ENCODE peak calls at places on chromosomes 1 and 21, in eight cellular contexts. G is B cell, A is type B pancreatic cell, E is thoracic aorta, M is AG09309, O is GM23338, T is MCF 10A, H is epithelial cell of esophagus. Q is an unnamed sample.

GRCh38 chr21:23281917-23282316 is 2283.7 kb downstream of the NCAM2 start:
- DNase-seq in G (no peak), A (no peak), E (no peak), M (no peak), O (no peak), T (no peak), H (no peak), Q (no peak)

GRCh38 chr1:111032295-111032897 is 68.7 kb upstream of the LRIF1 start:
- DNase-seq in G (peak), A (no peak), E (no peak), M (no peak), O (peak), T (peak), H (peak), Q (peak)

GRCh38 chr1:82517586-82517985 is 716.9 kb downstream of the ADGRL2 start:
- DNase-seq in G (no peak), A (no peak), E (no peak), M (no peak), O (peak), T (no peak), H (peak), Q (no peak)

GRCh38 chr1:171743014-171743870 is 1.4 kb upstream of the VAMP4 start:
- DNase-seq in G (no peak), A (no peak), E (no peak), M (peak), O (no peak), T (peak), H (peak), Q (no peak)

GRCh38 chr1:26538480-26539412 is 9.2 kb downstream of the RPS6KA1 start:
- DNase-seq in G (no peak), A (no peak), E (no peak), M (no peak), O (peak), T (peak), H (peak), Q (no peak)

GRCh38 chr1:63663301-63663700 is 70.1 kb downstream of the PGM1 start:
- DNase-seq in G (no peak), A (no peak), E (no peak), M (no peak), O (no peak), T (peak), H (peak), Q (no peak)

GRCh38 chr1:76336951-76337371 is 262.4 kb downstream of the ST6GALNAC3 start:
- DNase-seq in G (no peak), A (peak), E (peak), M (peak), O (peak), T (peak), H (no peak), Q (no peak)

GRCh38 chr1:21896652-21897532 is 40.2 kb downstream of the HSPG2 start:
- DNase-seq in G (no peak), A (peak), E (no peak), M (no peak), O (peak), T (no peak), H (no peak), Q (no peak)

GRCh38 chr1:7902478-7903084 is 38.1 kb downstream of the TNFRSF9 start:
- DNase-seq in G (peak), A (peak), E (no peak), M (peak), O (peak), T (peak), H (peak), Q (peak)

GRCh38 chr1:81388435-81388834 is 412.3 kb upstream of the ADGRL2 start:
- DNase-seq in G (no peak), A (no peak), E (no peak), M (no peak), O (no peak), T (no peak), H (no peak), Q (no peak)

GRCh38 chr1:172339840-172340239 is 80.6 kb upstream of the C1orf105 start:
- DNase-seq in G (no peak), A (no peak), E (no peak), M (no peak), O (no peak), T (no peak), H (no peak), Q (no peak)

GRCh38 chr1:205939690-205940330 is 3.4 kb downstream of the SLC26A9 start:
- DNase-seq in G (no peak), A (no peak), E (no peak), M (no peak), O (peak), T (peak), H (no peak), Q (no peak)
- TF ChIP-seq CTCF in G (peak), A (peak), E (no peak), M (no peak), O (peak), T (no peak), H (peak), Q (no peak)

DNA sequence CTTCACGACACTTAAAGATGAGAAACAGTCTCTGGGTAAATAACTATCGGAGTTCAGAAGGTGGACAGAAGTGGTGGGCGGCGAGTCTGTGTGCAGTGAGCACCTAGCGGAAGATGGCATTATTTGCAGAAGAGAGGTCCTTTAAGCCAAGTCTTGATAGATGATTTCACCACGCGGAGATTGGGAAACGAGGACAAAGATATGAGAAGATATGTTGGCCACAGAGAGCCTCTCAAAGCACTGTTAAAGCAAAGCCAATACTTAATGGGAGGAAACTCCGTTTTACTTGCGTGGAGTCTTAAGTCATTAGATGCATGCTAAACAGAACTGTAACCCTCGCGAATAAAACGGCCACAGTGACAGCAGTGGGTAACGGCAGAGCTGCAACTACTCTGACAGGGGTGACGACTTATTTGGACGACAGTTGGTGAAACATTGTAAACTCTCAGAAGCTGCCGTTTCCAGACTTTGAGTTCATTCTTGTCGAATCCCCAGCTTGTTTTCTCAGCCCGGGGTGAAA is 576 bp upstream of the CEP350 start:
- DNase-seq in G (peak), A (no peak), E (no peak), M (peak), O (peak), T (peak), H (peak), Q (peak)
- TF ChIP-seq CTCF in G (peak), A (peak), E (peak), M (peak), O (peak), T (no peak), H (peak), Q (no peak)

GRCh38 chr1:98054367-98054701 is 133.5 kb upstream of the DPYD start:
- DNase-seq in G (no peak), A (no peak), E (no peak), M (no peak), O (no peak), T (no peak), H (no peak), Q (no peak)
- TF ChIP-seq CTCF in G (peak), A (peak), E (no peak), M (no peak), O (no peak), T (no peak), H (no peak), Q (no peak)

DNA sequence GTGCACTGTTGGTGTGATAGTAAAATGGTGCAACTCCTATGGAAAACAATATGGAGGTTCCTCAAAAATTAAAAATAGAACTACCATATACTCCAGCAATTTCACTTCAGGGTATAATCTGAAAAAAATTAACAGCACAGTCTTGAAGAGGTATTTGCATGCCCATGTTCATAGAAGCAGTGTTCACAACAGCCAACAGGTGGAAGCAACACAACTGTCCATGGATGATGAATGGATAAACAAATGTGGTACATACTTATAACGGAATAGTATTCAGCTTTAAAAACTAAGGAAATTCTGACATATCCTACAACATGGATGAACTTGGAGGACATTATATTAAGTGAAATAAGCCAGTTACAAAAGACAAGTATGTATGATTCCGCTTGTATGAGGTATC is 8.2 kb downstream of the TTLL7 start:
- DNase-seq in G (no peak), A (no peak), E (no peak), M (no peak), O (no peak), T (peak), H (peak), Q (no peak)
- TF ChIP-seq CTCF in G (no peak), A (no peak), E (no peak), M (no peak), O (no peak), T (peak), H (peak), Q (no peak)

GRCh38 chr1:19193004-19193403 is 17.1 kb downstream of the UBR4 start:
- DNase-seq in G (no peak), A (no peak), E (no peak), M (no peak), O (no peak), T (no peak), H (no peak), Q (no peak)
- TF ChIP-seq CTCF in G (no peak), A (no peak), E (no peak), M (no peak), O (no peak), T (no peak), H (no peak), Q (no peak)

GRCh38 chr1:46199233-46199749 is 1.1 kb upstream of the POMGNT1 start:
- DNase-seq in G (peak), A (no peak), E (no peak), M (no peak), O (no peak), T (no peak), H (no peak), Q (no peak)

GRCh38 chr1:46196609-46197008 is 1.6 kb downstream of the POMGNT1 start:
- DNase-seq in G (peak), A (no peak), E (no peak), M (no peak), O (no peak), T (no peak), H (no peak), Q (no peak)

GRCh38 chr1:46197551-46198025 is 646 bp downstream of the POMGNT1 start:
- DNase-seq in G (peak), A (no peak), E (no peak), M (no peak), O (peak), T (no peak), H (no peak), Q (no peak)

GRCh38 chr1:46194641-46195179 is 3.5 kb downstream of the POMGNT1 start:
- DNase-seq in G (peak), A (no peak), E (no peak), M (no peak), O (no peak), T (no peak), H (no peak), Q (no peak)

GRCh38 chr1:46198026-46198826 is at the start of gene POMGNT1:
- DNase-seq in G (peak), A (peak), E (no peak), M (no peak), O (peak), T (peak), H (peak), Q (peak)
- TF ChIP-seq CTCF in G (no peak), A (no peak), E (no peak), M (no peak), O (peak), T (peak), H (no peak), Q (no peak)

GRCh38 chr1:160061376-160062100 is 8.4 kb downstream of the KCNJ10 start:
- DNase-seq in G (no peak), A (no peak), E (no peak), M (no peak), O (peak), T (peak), H (peak), Q (no peak)
- TF ChIP-seq CTCF in G (no peak), A (no peak), E (no peak), M (no peak), O (no peak), T (no peak), H (no peak), Q (no peak)

Q was measured in GM13976.